ENCODE peak calls at places on chromosomes 11 and 22, in five cellular contexts. A is GM12878, V is K562, U is ovary, N is suprapubic skin. Y is an unnamed sample.

GRCh38 chr11:63671322-63672155 is at the start of gene ATL3:
- DNase-seq in A (peak; percentile 85), V (peak; percentile 92), U (peak; percentile 98), N (peak; percentile 98), Y (peak; percentile 98)

GRCh38 chr11:58628446-58628845 is 6.0 kb downstream of the CNTF start:
- DNase-seq in A (no peak), V (no peak), U (no peak), N (no peak), Y (no peak)

GRCh38 chr11:17718510-17718962 is 835 bp upstream of the MYOD1 start:
- DNase-seq in A (no peak), V (no peak), U (no peak), N (no peak), Y (no peak)

GRCh38 chr22:32364210-32364609 is 6.5 kb downstream of the RFPL3 start:
- DNase-seq in A (no peak), V (no peak), U (no peak), N (no peak), Y (no peak)

GRCh38 chr22:48253136-48253535 is 1490.7 kb downstream of the TBC1D22A start:
- DNase-seq in A (no peak), V (no peak), U (no peak), N (no peak), Y (no peak)

GRCh38 chr11:41201156-41201555 is 258.3 kb downstream of the LRRC4C start:
- DNase-seq in A (no peak), V (peak; percentile 6), U (no peak), N (no peak), Y (no peak)

GRCh38 chr22:48306785-48307570 is 1520.7 kb downstream of the BRD1 start:
- DNase-seq in A (no peak), V (no peak), U (no peak), N (no peak), Y (no peak)

GRCh38 chr11:8610532-8611116 is 16.6 kb upstream of the STK33 start:
- DNase-seq in A (no peak), V (no peak), U (no peak), N (no peak), Y (no peak)

GRCh38 chr11:84558085-84558905 is 1068.8 kb downstream of the DLG2 start:
- DNase-seq in A (no peak), V (peak; percentile 29), U (peak; percentile 22), N (no peak), Y (peak; percentile 31)

GRCh38 chr22:42881982-42882656 is 25.0 kb upstream of the ARFGAP3 start:
- DNase-seq in A (no peak), V (no peak), U (no peak), N (no peak), Y (peak; percentile 48)

GRCh38 chr11:19447150-19447566 is 206.4 kb upstream of the E2F8 start:
- DNase-seq in A (no peak), V (no peak), U (no peak), N (no peak), Y (no peak)

GRCh38 chr11:72781313-72782080 is 12.3 kb downstream of the STARD10 start:
- DNase-seq in A (no peak), V (peak; percentile 86), U (no peak), N (no peak), Y (peak; percentile 64)

DNA sequence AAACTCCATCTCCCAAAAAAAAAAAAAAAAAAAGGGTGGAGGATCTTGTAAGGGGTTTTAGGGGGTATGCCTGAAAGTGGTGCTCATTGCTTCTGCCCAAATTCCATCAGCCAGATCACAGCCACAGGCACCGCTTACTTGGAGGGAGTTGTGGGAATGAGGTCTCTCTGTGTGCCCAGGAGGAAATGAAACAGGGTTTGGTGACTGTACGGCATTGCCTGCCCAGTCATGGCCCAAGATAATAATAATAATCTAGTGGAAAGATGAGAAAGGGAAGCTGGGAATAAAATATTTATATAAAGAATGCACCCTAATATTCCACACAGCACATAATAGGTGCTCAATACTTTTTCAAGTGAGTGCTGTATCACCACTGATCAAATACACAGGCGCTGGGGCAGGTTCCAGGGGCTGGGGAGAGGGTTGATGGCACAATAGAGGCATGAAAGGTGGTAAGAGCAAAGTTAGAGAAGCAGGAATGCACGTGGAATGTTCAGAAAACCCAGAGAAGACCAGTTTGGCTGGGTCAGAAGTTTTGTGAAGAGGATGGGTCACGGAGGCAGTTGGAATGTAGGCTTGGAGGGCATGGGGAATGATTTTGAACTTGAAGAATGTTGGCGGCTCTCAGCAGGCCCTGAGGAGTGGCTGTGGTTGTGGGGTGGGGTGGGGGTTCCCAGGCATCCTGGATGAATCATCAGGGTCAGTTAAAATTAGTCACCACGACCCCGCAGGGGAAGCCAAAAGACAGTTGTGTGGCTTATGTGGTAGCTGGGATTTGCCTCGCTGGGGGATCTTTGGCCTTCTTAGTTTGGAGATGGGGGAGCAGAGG is 12.5 kb upstream of the MB start:
- DNase-seq in A (peak; percentile 61), V (peak; percentile 26), U (peak; percentile 94), N (peak; percentile 86), Y (peak; percentile 60)
- TF ChIP-seq POLR2A in A (no peak), V (no peak), U (no peak), N (no peak), Y (no peak)

GRCh38 chr11:112770487-112770886 is 190.7 kb upstream of the NCAM1 start:
- DNase-seq in A (no peak), V (no peak), U (no peak), N (no peak), Y (no peak)
- TF ChIP-seq EP300 in A (no peak), V (no peak), U (no peak), N (no peak), Y (no peak)

GRCh38 chr11:13486926-13487660 is 8.7 kb downstream of the PTH start:
- DNase-seq in A (no peak), V (peak; percentile 17), U (no peak), N (no peak), Y (peak; percentile 57)
- TF ChIP-seq POLR2A in A (no peak), V (no peak), U (no peak), N (no peak), Y (no peak)

DNA sequence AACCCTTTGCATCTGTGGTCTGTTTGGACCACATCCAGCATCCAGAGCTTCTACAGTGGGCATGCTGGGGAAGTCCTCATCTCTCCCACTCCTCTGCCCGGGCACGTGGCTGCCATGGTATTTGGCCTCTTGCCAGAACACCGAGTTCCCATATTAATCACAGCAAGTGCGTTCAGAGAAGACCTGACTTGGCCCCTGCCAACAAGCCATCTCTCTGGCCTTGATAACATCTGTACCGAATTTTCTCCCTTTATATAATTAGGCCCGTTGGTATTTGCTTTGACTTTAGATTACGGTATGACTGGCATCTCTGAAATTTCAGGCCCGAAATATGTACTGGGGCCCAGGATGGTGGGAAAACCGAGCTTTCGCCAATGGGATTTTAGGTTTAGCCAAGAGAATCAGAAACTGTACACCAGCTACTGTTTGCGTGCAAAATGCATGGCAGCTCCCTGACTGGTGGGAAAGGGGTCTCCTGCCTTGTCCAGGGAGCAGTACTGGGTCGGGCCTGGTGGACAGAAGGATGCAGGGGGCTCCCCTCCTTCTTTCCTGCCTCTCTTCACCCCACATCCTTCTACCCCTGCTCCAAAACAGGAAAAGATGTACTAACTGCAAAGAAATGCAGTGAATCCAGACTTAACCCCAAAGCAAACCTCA is 90.1 kb downstream of the MICAL2 start:
- DNase-seq in A (no peak), V (no peak), U (peak; percentile 39), N (no peak), Y (peak; percentile 30)
- TF ChIP-seq EP300 in A (no peak), V (no peak), U (no peak), N (no peak), Y (peak; percentile 34)

GRCh38 chr11:74895340-74896116 is 53.4 kb downstream of the XRRA1 start:
- DNase-seq in A (no peak), V (no peak), U (no peak), N (no peak), Y (no peak)
- TF ChIP-seq POLR2A in A (no peak), V (no peak), U (no peak), N (no peak), Y (no peak)

DNA sequence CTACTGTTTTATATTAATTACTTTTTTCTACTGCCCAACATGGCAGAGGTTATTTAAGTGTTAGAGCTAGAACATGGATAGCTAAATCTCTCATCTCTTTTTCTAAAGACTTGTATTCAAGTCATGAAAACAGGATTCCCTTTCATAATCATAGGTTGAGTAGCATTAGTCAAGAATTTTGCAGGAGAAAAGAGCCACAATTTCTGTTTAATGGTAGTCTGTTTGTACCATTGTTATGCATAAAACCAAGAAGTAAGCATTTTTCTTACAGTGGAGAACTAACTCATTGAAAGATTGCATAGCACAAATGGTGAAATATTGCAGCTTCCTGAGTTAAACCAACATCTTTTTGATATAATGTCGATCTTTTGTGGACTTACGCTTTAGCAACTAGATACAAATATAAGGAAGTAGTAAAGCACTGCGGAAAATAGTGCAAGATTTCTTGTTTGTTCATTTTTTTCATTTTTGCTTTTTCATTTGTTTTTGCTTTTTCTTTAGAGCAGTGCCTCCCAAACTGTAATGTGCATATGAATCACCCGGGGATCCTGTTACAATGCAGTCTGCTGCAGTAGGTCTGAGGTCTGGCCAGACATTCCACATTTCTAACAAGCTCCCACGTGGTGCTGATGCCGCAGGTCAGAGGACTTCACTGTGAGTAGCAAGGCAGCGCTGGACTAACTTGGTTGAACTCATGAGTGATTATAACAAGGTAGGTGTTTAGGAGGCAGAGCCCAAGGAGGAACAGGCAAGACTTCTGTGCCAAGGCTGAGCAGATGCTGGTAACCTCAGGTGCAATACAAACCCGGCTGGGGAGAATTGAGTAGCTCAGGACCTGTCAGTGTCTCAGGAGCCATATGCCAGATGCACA is 4.6 kb downstream of the ETS1 start:
- DNase-seq in A (no peak), V (no peak), U (no peak), N (no peak), Y (no peak)
- TF ChIP-seq EP300 in A (no peak), V (no peak), U (no peak), N (no peak), Y (no peak)

GRCh38 chr11:12377824-12378593 is 638 bp downstream of the PARVA start:
- DNase-seq in A (no peak), V (peak; percentile 24), U (peak; percentile 68), N (peak; percentile 80), Y (peak; percentile 86)

GRCh38 chr11:12380565-12381325 is 3.4 kb downstream of the PARVA start:
- DNase-seq in A (no peak), V (no peak), U (no peak), N (no peak), Y (no peak)

GRCh38 chr11:12376259-12376971 is 956 bp upstream of the PARVA start:
- DNase-seq in A (no peak), V (no peak), U (peak; percentile 69), N (no peak), Y (peak; percentile 27)

GRCh38 chr11:12381875-12382274 is 4.5 kb downstream of the PARVA start:
- DNase-seq in A (no peak), V (no peak), U (no peak), N (no peak), Y (no peak)

GRCh38 chr11:12377106-12377823 is at the start of gene PARVA:
- DNase-seq in A (no peak), V (no peak), U (peak; percentile 72), N (peak; percentile 81), Y (peak; percentile 76)
- TF ChIP-seq POLR2A in A (no peak), V (no peak), U (peak; percentile 44), N (no peak), Y (peak; percentile 62)

Y was measured in transverse colon.